ENCODE peak calls at places on chromosomes 12 and 14, in six cellular contexts. One of them, this sample, is unnamed.

GRCh38 chr12:132352896-132353800 is 23.8 kb upstream of the GALNT9 start:
- DNase-seq in MG63: no peak
- DNase-seq in occipital lobe: no peak
- DNase-seq in NCI-H774: no peak
- DNase-seq in uterus: no peak
- DNase-seq in Ammon's horn: no peak
- DNase-seq in this sample: no peak

GRCh38 chr14:102187583-102188001 is 47.9 kb downstream of the WDR20 start:
- DNase-seq in MG63: peak; percentile 32
- DNase-seq in occipital lobe: no peak
- DNase-seq in NCI-H774: no peak
- DNase-seq in uterus: no peak
- DNase-seq in Ammon's horn: peak; percentile 48
- DNase-seq in this sample: no peak

GRCh38 chr14:95577067-95577800 is 42.4 kb downstream of the GLRX5 start:
- DNase-seq in MG63: no peak
- DNase-seq in occipital lobe: no peak
- DNase-seq in NCI-H774: no peak
- DNase-seq in uterus: no peak
- DNase-seq in Ammon's horn: no peak
- DNase-seq in this sample: no peak

GRCh38 chr14:34180428-34180827 is 229.6 kb upstream of the EGLN3 start:
- DNase-seq in MG63: no peak
- DNase-seq in occipital lobe: no peak
- DNase-seq in NCI-H774: no peak
- DNase-seq in uterus: no peak
- DNase-seq in Ammon's horn: peak; percentile 21
- DNase-seq in this sample: peak; percentile 33

GRCh38 chr14:103731916-103732867 is 16.6 kb downstream of the ZFYVE21 start:
- DNase-seq in MG63: no peak
- DNase-seq in occipital lobe: no peak
- DNase-seq in NCI-H774: no peak
- DNase-seq in uterus: no peak
- DNase-seq in Ammon's horn: no peak
- DNase-seq in this sample: no peak

GRCh38 chr12:111692575-111693210 is 6.8 kb downstream of the ACAD10 start:
- DNase-seq in MG63: peak; percentile 25
- DNase-seq in occipital lobe: no peak
- DNase-seq in NCI-H774: no peak
- DNase-seq in uterus: no peak
- DNase-seq in Ammon's horn: no peak
- DNase-seq in this sample: no peak

GRCh38 chr14:95023886-95024285 is 133.4 kb downstream of the DICER1 start:
- DNase-seq in MG63: no peak
- DNase-seq in occipital lobe: no peak
- DNase-seq in NCI-H774: no peak
- DNase-seq in uterus: no peak
- DNase-seq in Ammon's horn: no peak
- DNase-seq in this sample: no peak

GRCh38 chr12:78359530-78359929 is 505.0 kb upstream of the SYT1 start:
- DNase-seq in MG63: peak; percentile 31
- DNase-seq in occipital lobe: no peak
- DNase-seq in NCI-H774: no peak
- DNase-seq in uterus: peak; percentile 68
- DNase-seq in Ammon's horn: peak; percentile 5
- DNase-seq in this sample: no peak

GRCh38 chr12:75812341-75813018 is 219.1 kb downstream of the PHLDA1 start:
- DNase-seq in MG63: peak; percentile 20
- DNase-seq in occipital lobe: no peak
- DNase-seq in NCI-H774: no peak
- DNase-seq in uterus: peak; percentile 20
- DNase-seq in Ammon's horn: peak; percentile 32
- DNase-seq in this sample: no peak

GRCh38 chr14:104359301-104359968 is 220.1 kb upstream of the C14orf180 start:
- DNase-seq in MG63: no peak
- DNase-seq in occipital lobe: no peak
- DNase-seq in NCI-H774: no peak
- DNase-seq in uterus: no peak
- DNase-seq in Ammon's horn: no peak
- DNase-seq in this sample: no peak

GRCh38 chr12:26126340-26127284 is 1.8 kb upstream of the BHLHE41 start:
- DNase-seq in MG63: peak; percentile 80
- DNase-seq in occipital lobe: peak; percentile 75
- DNase-seq in NCI-H774: peak; percentile 89
- DNase-seq in uterus: peak; percentile 79
- DNase-seq in Ammon's horn: peak; percentile 91
- DNase-seq in this sample: peak; percentile 91

GRCh38 chr14:65211341-65211987 is 109.1 kb upstream of the MAX start:
- DNase-seq in MG63: no peak
- DNase-seq in occipital lobe: no peak
- DNase-seq in NCI-H774: no peak
- DNase-seq in uterus: no peak
- DNase-seq in Ammon's horn: no peak
- DNase-seq in this sample: no peak

GRCh38 chr12:17949558-17950141 is 140.3 kb downstream of the RERGL start:
- DNase-seq in MG63: no peak
- DNase-seq in occipital lobe: no peak
- DNase-seq in NCI-H774: no peak
- DNase-seq in uterus: no peak
- DNase-seq in Ammon's horn: no peak
- DNase-seq in this sample: no peak

GRCh38 chr12:5171701-5172100 is 128.0 kb downstream of the KCNA5 start:
- DNase-seq in MG63: peak; percentile 33
- DNase-seq in occipital lobe: no peak
- DNase-seq in NCI-H774: no peak
- DNase-seq in uterus: no peak
- DNase-seq in Ammon's horn: peak; percentile 62
- DNase-seq in this sample: peak; percentile 7

GRCh38 chr12:132848521-132848920 is 19.9 kb upstream of the GOLGA3 start:
- DNase-seq in MG63: no peak
- DNase-seq in occipital lobe: no peak
- DNase-seq in NCI-H774: no peak
- DNase-seq in uterus: no peak
- DNase-seq in Ammon's horn: no peak
- DNase-seq in this sample: no peak

GRCh38 chr12:20220339-20220738 is 148.0 kb upstream of the PDE3A start:
- DNase-seq in MG63: no peak
- DNase-seq in occipital lobe: no peak
- DNase-seq in NCI-H774: no peak
- DNase-seq in uterus: no peak
- DNase-seq in Ammon's horn: no peak
- DNase-seq in this sample: no peak

GRCh38 chr12:57001448-57001906 is 4.9 kb downstream of the ZBTB39 start:
- DNase-seq in MG63: peak; percentile 43
- DNase-seq in occipital lobe: no peak
- DNase-seq in NCI-H774: peak; percentile 36
- DNase-seq in uterus: peak; percentile 57
- DNase-seq in Ammon's horn: peak; percentile 46
- DNase-seq in this sample: peak; percentile 25

This sample was measured in globus pallidus.